ENCODE peak calls at places on chromosomes 2 and 18, in four cellular contexts. L is A673, A is body of pancreas, M is anterior cingulate cortex. H is an unnamed sample.

GRCh38 chr2:191521608-191522208 is 156.2 kb upstream of the NABP1 start:
- DNase-seq in L (peak), A (no peak), M (no peak), H (peak)

GRCh38 chr2:207354466-207354865 is 175.3 kb upstream of the CREB1 start:
- DNase-seq in L (no peak), A (no peak), M (no peak), H (no peak)

GRCh38 chr2:159035790-159036411 is 67.5 kb downstream of the TANC1 start:
- DNase-seq in L (peak), A (peak), M (no peak), H (no peak)

GRCh38 chr2:195322324-195322723 is 334.7 kb upstream of the SLC39A10 start:
- DNase-seq in L (peak), A (no peak), M (no peak), H (no peak)

GRCh38 chr2:100427627-100428258 is 10.3 kb upstream of the CHST10 start:
- DNase-seq in L (peak), A (peak), M (no peak), H (no peak)

GRCh38 chr2:163719278-163719677 is 16.5 kb downstream of the FIGN start:
- DNase-seq in L (no peak), A (no peak), M (no peak), H (no peak)

GRCh38 chr2:133581027-133581760 is 12.9 kb upstream of the NCKAP5 start:
- DNase-seq in L (no peak), A (peak), M (no peak), H (peak)

GRCh38 chr18:77023115-77023782 is 109.3 kb downstream of the MBP start:
- DNase-seq in L (no peak), A (no peak), M (no peak), H (no peak)

GRCh38 chr18:62660741-62661140 is 54.6 kb upstream of the PHLPP1 start:
- DNase-seq in L (peak), A (no peak), M (no peak), H (no peak)

GRCh38 chr18:24176727-24177416 is 38.0 kb downstream of the CABYR start:
- DNase-seq in L (peak), A (peak), M (peak), H (no peak)

GRCh38 chr2:211990335-211990734 is 548.3 kb downstream of the ERBB4 start:
- DNase-seq in L (no peak), A (no peak), M (no peak), H (no peak)

GRCh38 chr18:45168883-45169585 is 446.2 kb upstream of the SLC14A2 start:
- DNase-seq in L (no peak), A (no peak), M (no peak), H (no peak)

GRCh38 chr2:210072922-210073509 is 70.6 kb downstream of the RPE start:
- DNase-seq in L (peak), A (peak), M (no peak), H (peak)

GRCh38 chr18:8232791-8233190 is 376.4 kb upstream of the RAB12 start:
- DNase-seq in L (no peak), A (no peak), M (no peak), H (no peak)

GRCh38 chr18:45627204-45627526 is 11.9 kb downstream of the SLC14A2 start:
- DNase-seq in L (peak), A (no peak), M (no peak), H (no peak)

GRCh38 chr18:58660915-58661314 is 10.3 kb upstream of the MALT1 start:
- DNase-seq in L (no peak), A (no peak), M (no peak), H (no peak)

GRCh38 chr2:149221898-149222297 is 108.5 kb upstream of the LYPD6 start:
- DNase-seq in L (peak), A (no peak), M (no peak), H (no peak)

GRCh38 chr2:7209776-7210555 is 292.8 kb downstream of the RNF144A start:
- DNase-seq in L (peak), A (peak), M (no peak), H (no peak)